ENCODE peak calls at places on chromosomes 2 and 18, in seven cellular contexts. One of them, this sample, is unnamed.

GRCh38 chr18:44742126-44742525 is 61.4 kb downstream of the SETBP1 start:
- DNase-seq in K562: no peak
- DNase-seq in HepG2: no peak
- DNase-seq in SK-N-SH: no peak
- DNase-seq in HCT116: no peak
- DNase-seq in H1: no peak
- DNase-seq in GM12878: no peak
- DNase-seq in this sample: no peak

GRCh38 chr2:174603280-174603679 is 5.7 kb upstream of the WIPF1 start:
- DNase-seq in K562: no peak
- DNase-seq in HepG2: peak; percentile 38
- DNase-seq in SK-N-SH: peak; percentile 36
- DNase-seq in HCT116: peak; percentile 23
- DNase-seq in H1: no peak
- DNase-seq in GM12878: no peak
- DNase-seq in this sample: peak; percentile 55

GRCh38 chr2:9574314-9574713 is 18.7 kb upstream of the ADAM17 start:
- DNase-seq in K562: no peak
- DNase-seq in HepG2: no peak
- DNase-seq in SK-N-SH: no peak
- DNase-seq in HCT116: no peak
- DNase-seq in H1: no peak
- DNase-seq in GM12878: no peak
- DNase-seq in this sample: no peak

GRCh38 chr2:173749315-173749714 is 215.9 kb downstream of the SP3 start:
- DNase-seq in K562: no peak
- DNase-seq in HepG2: peak; percentile 23
- DNase-seq in SK-N-SH: no peak
- DNase-seq in HCT116: peak; percentile 27
- DNase-seq in H1: no peak
- DNase-seq in GM12878: no peak
- DNase-seq in this sample: peak; percentile 50

GRCh38 chr2:58227171-58227917 is 13.8 kb downstream of the FANCL start:
- DNase-seq in K562: no peak
- DNase-seq in HepG2: no peak
- DNase-seq in SK-N-SH: no peak
- DNase-seq in HCT116: no peak
- DNase-seq in H1: no peak
- DNase-seq in GM12878: no peak
- DNase-seq in this sample: no peak

GRCh38 chr2:186503827-186504606 is 18.0 kb downstream of the ZC3H15 start:
- DNase-seq in K562: no peak
- DNase-seq in HepG2: peak; percentile 42
- DNase-seq in SK-N-SH: peak; percentile 29
- DNase-seq in HCT116: no peak
- DNase-seq in H1: no peak
- DNase-seq in GM12878: no peak
- DNase-seq in this sample: peak; percentile 26

GRCh38 chr2:106708189-106708588 is 177.8 kb downstream of the ST6GAL2 start:
- DNase-seq in K562: no peak
- DNase-seq in HepG2: no peak
- DNase-seq in SK-N-SH: no peak
- DNase-seq in HCT116: no peak
- DNase-seq in H1: no peak
- DNase-seq in GM12878: no peak
- DNase-seq in this sample: no peak

GRCh38 chr2:99806758-99807157 is 316.9 kb upstream of the REV1 start:
- DNase-seq in K562: no peak
- DNase-seq in HepG2: peak; percentile 14
- DNase-seq in SK-N-SH: no peak
- DNase-seq in HCT116: no peak
- DNase-seq in H1: no peak
- DNase-seq in GM12878: no peak
- DNase-seq in this sample: no peak

GRCh38 chr18:74378179-74378682 is 62.6 kb downstream of the C18orf63 start:
- DNase-seq in K562: no peak
- DNase-seq in HepG2: no peak
- DNase-seq in SK-N-SH: no peak
- DNase-seq in HCT116: no peak
- DNase-seq in H1: no peak
- DNase-seq in GM12878: no peak
- DNase-seq in this sample: no peak

GRCh38 chr2:2683581-2683980 is 352.5 kb upstream of the MYT1L start:
- DNase-seq in K562: no peak
- DNase-seq in HepG2: no peak
- DNase-seq in SK-N-SH: no peak
- DNase-seq in HCT116: no peak
- DNase-seq in H1: no peak
- DNase-seq in GM12878: no peak
- DNase-seq in this sample: no peak

GRCh38 chr2:127324635-127325034 is 30.7 kb upstream of the ERCC3 start:
- DNase-seq in K562: peak; percentile 31
- DNase-seq in HepG2: peak; percentile 59
- DNase-seq in SK-N-SH: peak; percentile 50
- DNase-seq in HCT116: no peak
- DNase-seq in H1: no peak
- DNase-seq in GM12878: no peak
- DNase-seq in this sample: no peak

GRCh38 chr2:149087751-149088150 is 49.3 kb downstream of the LYPD6B start:
- DNase-seq in K562: no peak
- DNase-seq in HepG2: no peak
- DNase-seq in SK-N-SH: no peak
- DNase-seq in HCT116: no peak
- DNase-seq in H1: no peak
- DNase-seq in GM12878: no peak
- DNase-seq in this sample: no peak

GRCh38 chr2:128439231-128440086 is 120.8 kb upstream of the HS6ST1 start:
- DNase-seq in K562: no peak
- DNase-seq in HepG2: no peak
- DNase-seq in SK-N-SH: no peak
- DNase-seq in HCT116: no peak
- DNase-seq in H1: no peak
- DNase-seq in GM12878: no peak
- DNase-seq in this sample: no peak

GRCh38 chr2:219142329-219142728 is 18.3 kb downstream of the NHEJ1 start:
- DNase-seq in K562: no peak
- DNase-seq in HepG2: no peak
- DNase-seq in SK-N-SH: peak; percentile 48
- DNase-seq in HCT116: peak; percentile 31
- DNase-seq in H1: no peak
- DNase-seq in GM12878: no peak
- DNase-seq in this sample: no peak

GRCh38 chr2:180006236-180006635 is 861 bp downstream of the CWC22 start:
- DNase-seq in K562: no peak
- DNase-seq in HepG2: no peak
- DNase-seq in SK-N-SH: peak; percentile 9
- DNase-seq in HCT116: no peak
- DNase-seq in H1: no peak
- DNase-seq in GM12878: no peak
- DNase-seq in this sample: no peak

GRCh38 chr2:27798948-27799645 is 27.6 kb downstream of the MRPL33 start:
- DNase-seq in K562: no peak
- DNase-seq in HepG2: peak; percentile 89
- DNase-seq in SK-N-SH: no peak
- DNase-seq in HCT116: peak; percentile 89
- DNase-seq in H1: peak; percentile 88
- DNase-seq in GM12878: no peak
- DNase-seq in this sample: no peak

GRCh38 chr18:50117876-50118275 is 77.1 kb downstream of the MYO5B start:
- DNase-seq in K562: no peak
- DNase-seq in HepG2: no peak
- DNase-seq in SK-N-SH: no peak
- DNase-seq in HCT116: no peak
- DNase-seq in H1: no peak
- DNase-seq in GM12878: no peak
- DNase-seq in this sample: no peak

GRCh38 chr18:10851824-10852225 is 297.5 kb downstream of the PIEZO2 start:
- DNase-seq in K562: peak; percentile 48
- DNase-seq in HepG2: peak; percentile 57
- DNase-seq in SK-N-SH: peak; percentile 29
- DNase-seq in HCT116: peak; percentile 27
- DNase-seq in H1: no peak
- DNase-seq in GM12878: peak; percentile 61
- DNase-seq in this sample: no peak

GRCh38 chr2:58106896-58107295 is 60.3 kb downstream of the VRK2 start:
- DNase-seq in K562: no peak
- DNase-seq in HepG2: no peak
- DNase-seq in SK-N-SH: no peak
- DNase-seq in HCT116: no peak
- DNase-seq in H1: no peak
- DNase-seq in GM12878: no peak
- DNase-seq in this sample: no peak

GRCh38 chr2:32423536-32423935 is 66.7 kb downstream of the BIRC6 start:
- DNase-seq in K562: no peak
- DNase-seq in HepG2: no peak
- DNase-seq in SK-N-SH: no peak
- DNase-seq in HCT116: no peak
- DNase-seq in H1: no peak
- DNase-seq in GM12878: no peak
- DNase-seq in this sample: no peak

GRCh38 chr2:188675391-188676011 is 298.7 kb upstream of the COL3A1 start:
- DNase-seq in K562: no peak
- DNase-seq in HepG2: no peak
- DNase-seq in SK-N-SH: no peak
- DNase-seq in HCT116: no peak
- DNase-seq in H1: no peak
- DNase-seq in GM12878: no peak
- DNase-seq in this sample: no peak

GRCh38 chr2:1730047-1730937 is 14.0 kb downstream of the PXDN start:
- DNase-seq in K562: no peak
- DNase-seq in HepG2: no peak
- DNase-seq in SK-N-SH: peak; percentile 64
- DNase-seq in HCT116: no peak
- DNase-seq in H1: no peak
- DNase-seq in GM12878: no peak
- DNase-seq in this sample: no peak

DNA sequence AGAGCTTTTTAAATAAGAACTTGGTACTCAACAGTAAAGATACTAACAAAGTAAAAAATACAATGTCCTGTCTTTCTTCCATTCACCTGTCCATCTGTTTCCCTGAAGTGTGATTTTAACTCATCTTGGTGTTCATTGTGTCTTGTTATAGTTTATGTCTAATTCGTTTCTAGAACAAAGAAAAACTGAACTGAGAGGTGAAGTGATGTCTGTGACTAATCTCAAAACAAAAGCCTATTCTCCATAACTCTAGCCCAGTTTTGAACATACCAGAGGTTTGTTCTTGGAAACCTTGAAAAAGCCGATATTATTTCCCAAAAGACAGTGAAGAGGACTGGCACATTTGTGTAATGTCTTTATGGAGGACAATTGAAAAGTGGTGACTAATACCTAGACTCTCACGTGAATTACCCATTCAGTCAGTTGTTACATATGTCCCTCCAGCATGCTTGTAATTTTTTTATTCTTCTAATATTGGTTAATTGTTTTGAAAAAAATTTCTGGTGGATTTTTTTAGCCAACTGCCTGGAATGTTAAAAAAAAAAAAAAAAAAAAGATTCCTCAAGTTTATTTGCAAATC is 725.8 kb downstream of the SATB2 start:
- DNase-seq in K562: no peak
- DNase-seq in HepG2: no peak
- DNase-seq in SK-N-SH: no peak
- DNase-seq in HCT116: no peak
- DNase-seq in H1: no peak
- DNase-seq in GM12878: no peak
- DNase-seq in this sample: no peak
- TF ChIP-seq JUND in K562: no peak
- TF ChIP-seq JUND in HepG2: no peak
- TF ChIP-seq JUND in SK-N-SH: no peak
- TF ChIP-seq JUND in HCT116: no peak
- TF ChIP-seq JUND in H1: no peak
- TF ChIP-seq JUND in GM12878: no peak
- TF ChIP-seq JUND in this sample: no peak

DNA sequence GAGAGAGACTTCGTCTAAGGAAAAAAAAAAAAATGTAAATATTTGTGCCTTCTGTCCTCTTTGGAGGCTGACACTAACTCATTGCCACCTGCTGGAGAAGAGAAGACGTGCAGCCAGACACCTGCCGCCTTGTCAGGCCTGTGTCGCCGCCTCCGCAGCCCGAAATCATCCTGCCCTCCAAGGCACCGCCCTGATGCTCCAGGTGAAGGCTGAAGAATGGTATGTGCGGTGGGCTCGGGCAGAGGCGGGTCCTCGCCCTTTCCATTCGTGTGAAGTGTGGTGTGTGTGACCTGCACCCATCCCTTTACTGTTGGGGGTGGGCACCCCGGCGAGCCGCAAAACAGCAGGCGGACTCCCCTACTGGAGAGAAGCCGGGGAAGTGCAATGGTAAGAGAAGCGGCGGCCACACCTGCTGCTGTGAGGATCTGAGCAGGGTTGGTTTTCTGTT is 60.4 kb downstream of the FAM161A start:
- DNase-seq in K562: peak; percentile 78
- DNase-seq in HepG2: peak; percentile 67
- DNase-seq in SK-N-SH: peak; percentile 70
- DNase-seq in HCT116: peak; percentile 68
- DNase-seq in H1: peak; percentile 62
- DNase-seq in GM12878: no peak
- DNase-seq in this sample: peak; percentile 81
- TF ChIP-seq JUND in K562: no peak
- TF ChIP-seq JUND in HepG2: no peak
- TF ChIP-seq JUND in SK-N-SH: no peak
- TF ChIP-seq JUND in HCT116: no peak
- TF ChIP-seq JUND in H1: no peak
- TF ChIP-seq JUND in GM12878: no peak
- TF ChIP-seq JUND in this sample: no peak

GRCh38 chr2:190343500-190344274 is at the start of gene INPP1:
- DNase-seq in K562: no peak
- DNase-seq in HepG2: no peak
- DNase-seq in SK-N-SH: peak; percentile 87
- DNase-seq in HCT116: no peak
- DNase-seq in H1: no peak
- DNase-seq in GM12878: no peak
- DNase-seq in this sample: no peak

GRCh38 chr2:190344275-190344827 is 962 bp downstream of the INPP1 start:
- DNase-seq in K562: no peak
- DNase-seq in HepG2: peak; percentile 75
- DNase-seq in SK-N-SH: no peak
- DNase-seq in HCT116: no peak
- DNase-seq in H1: no peak
- DNase-seq in GM12878: no peak
- DNase-seq in this sample: no peak

GRCh38 chr2:190340369-190340768 is 3.0 kb upstream of the INPP1 start:
- DNase-seq in K562: peak; percentile 21
- DNase-seq in HepG2: peak; percentile 77
- DNase-seq in SK-N-SH: no peak
- DNase-seq in HCT116: peak; percentile 67
- DNase-seq in H1: no peak
- DNase-seq in GM12878: no peak
- DNase-seq in this sample: no peak

GRCh38 chr2:190343170-190343499 is 254 bp upstream of the INPP1 start:
- DNase-seq in K562: no peak
- DNase-seq in HepG2: no peak
- DNase-seq in SK-N-SH: no peak
- DNase-seq in HCT116: no peak
- DNase-seq in H1: no peak
- DNase-seq in GM12878: no peak
- DNase-seq in this sample: no peak

GRCh38 chr2:190342601-190343000 is 788 bp upstream of the INPP1 start:
- DNase-seq in K562: no peak
- DNase-seq in HepG2: no peak
- DNase-seq in SK-N-SH: no peak
- DNase-seq in HCT116: no peak
- DNase-seq in H1: no peak
- DNase-seq in GM12878: no peak
- DNase-seq in this sample: no peak
- TF ChIP-seq JUND in K562: no peak
- TF ChIP-seq JUND in HepG2: no peak
- TF ChIP-seq JUND in SK-N-SH: no peak
- TF ChIP-seq JUND in HCT116: no peak
- TF ChIP-seq JUND in H1: no peak
- TF ChIP-seq JUND in GM12878: no peak
- TF ChIP-seq JUND in this sample: no peak

GRCh38 chr2:60735496-60736250 is 20.4 kb upstream of the PAPOLG start:
- DNase-seq in K562: peak; percentile 13
- DNase-seq in HepG2: no peak
- DNase-seq in SK-N-SH: peak; percentile 71
- DNase-seq in HCT116: no peak
- DNase-seq in H1: no peak
- DNase-seq in GM12878: no peak
- DNase-seq in this sample: no peak
- TF ChIP-seq JUND in K562: no peak
- TF ChIP-seq JUND in HepG2: no peak
- TF ChIP-seq JUND in SK-N-SH: no peak
- TF ChIP-seq JUND in HCT116: no peak
- TF ChIP-seq JUND in H1: no peak
- TF ChIP-seq JUND in GM12878: no peak
- TF ChIP-seq JUND in this sample: no peak

This sample was measured in T47D.